ENCODE peak calls at places on chromosomes 5 and 9, in six cellular contexts. C is NCI-H2081; Q is islet precursor cell; Z is CD8-positive, alpha-beta T cell; R is SIG-M5; B is activated T-helper 1 cell treated with anti-CD3 and anti-CD28 coated beads, Interleukin-2, amount 50 U/mL, for 16 hours. D is an unnamed sample.

GRCh38 chr5:31492824-31493223 is 39.1 kb downstream of the DROSHA start:
- DNase-seq in C (peak; percentile 21), Q (no peak), Z (no peak), R (no peak), B (no peak), D (peak; percentile 69)

GRCh38 chr9:131410051-131410491 is 16.2 kb downstream of the PRRC2B start:
- DNase-seq in C (no peak), Q (no peak), Z (no peak), R (peak; percentile 52), B (no peak), D (no peak)

GRCh38 chr9:110283736-110284135 is 27.4 kb upstream of the TXN start:
- DNase-seq in C (no peak), Q (no peak), Z (no peak), R (no peak), B (no peak), D (no peak)

GRCh38 chr5:135724475-135725065 is 109.9 kb upstream of the SLC25A48 start:
- DNase-seq in C (no peak), Q (no peak), Z (no peak), R (no peak), B (no peak), D (no peak)

GRCh38 chr5:76145945-76146344 is 62.8 kb downstream of the SV2C start:
- DNase-seq in C (no peak), Q (peak; percentile 66), Z (no peak), R (no peak), B (no peak), D (peak; percentile 78)

GRCh38 chr5:80975065-80975464 is 14.9 kb downstream of the RASGRF2 start:
- DNase-seq in C (no peak), Q (no peak), Z (no peak), R (no peak), B (no peak), D (no peak)

GRCh38 chr5:163846512-163846911 is 341.1 kb downstream of the MAT2B start:
- DNase-seq in C (no peak), Q (no peak), Z (no peak), R (no peak), B (no peak), D (no peak)

GRCh38 chr9:126357074-126357473 is 30.4 kb downstream of the MVB12B start:
- DNase-seq in C (no peak), Q (no peak), Z (no peak), R (no peak), B (no peak), D (no peak)

GRCh38 chr5:22918511-22918910 is 65.4 kb upstream of the CDH12 start:
- DNase-seq in C (no peak), Q (no peak), Z (no peak), R (no peak), B (no peak), D (no peak)

GRCh38 chr5:5521478-5521877 is 99.0 kb downstream of the ICE1 start:
- DNase-seq in C (no peak), Q (no peak), Z (no peak), R (no peak), B (no peak), D (no peak)

GRCh38 chr5:177983763-177984564 is 12.1 kb downstream of the PROP1 start:
- DNase-seq in C (no peak), Q (peak; percentile 49), Z (no peak), R (no peak), B (no peak), D (no peak)

GRCh38 chr5:9351535-9351934 is 194.3 kb downstream of the SEMA5A start:
- DNase-seq in C (no peak), Q (no peak), Z (no peak), R (no peak), B (no peak), D (no peak)

GRCh38 chr5:15694694-15695093 is 194.7 kb downstream of the FBXL7 start:
- DNase-seq in C (no peak), Q (no peak), Z (no peak), R (no peak), B (no peak), D (no peak)

D was measured in mesendoderm.